ENCODE peak calls at places on chromosomes 2 and 18, in four cellular contexts. One of them, this sample, is unnamed.

GRCh38 chr2:26846334-26846863 is 1.5 kb upstream of the DPYSL5 start:
- DNase-seq in GM18507: peak; percentile 57
- DNase-seq in HEK293T: peak; percentile 80
- DNase-seq in activated CD4-positive, alpha-beta T cell treated with anti-CD3 and anti-CD28 coated beads, Interleukin-2, amount 50 U/mL, for 48 hours: peak; percentile 72
- DNase-seq in this sample: peak; percentile 69

GRCh38 chr2:113996826-113997599 is 107.1 kb downstream of the ACTR3 start:
- DNase-seq in HEK293T: no peak
- DNase-seq in activated CD4-positive, alpha-beta T cell treated with anti-CD3 and anti-CD28 coated beads, Interleukin-2, amount 50 U/mL, for 48 hours: no peak
- DNase-seq in GM18507: no peak
- DNase-seq in this sample: no peak

GRCh38 chr2:55804535-55804934 is 110.9 kb upstream of the PNPT1 start:
- DNase-seq in HEK293T: no peak
- DNase-seq in GM18507: no peak
- DNase-seq in activated CD4-positive, alpha-beta T cell treated with anti-CD3 and anti-CD28 coated beads, Interleukin-2, amount 50 U/mL, for 48 hours: no peak
- DNase-seq in this sample: no peak

GRCh38 chr2:154758871-154759270 is 60.4 kb downstream of the KCNJ3 start:
- DNase-seq in GM18507: no peak
- DNase-seq in activated CD4-positive, alpha-beta T cell treated with anti-CD3 and anti-CD28 coated beads, Interleukin-2, amount 50 U/mL, for 48 hours: no peak
- DNase-seq in HEK293T: no peak
- DNase-seq in this sample: no peak

GRCh38 chr2:61396005-61396404 is 74.9 kb downstream of the USP34 start:
- DNase-seq in HEK293T: no peak
- DNase-seq in GM18507: no peak
- DNase-seq in activated CD4-positive, alpha-beta T cell treated with anti-CD3 and anti-CD28 coated beads, Interleukin-2, amount 50 U/mL, for 48 hours: no peak
- DNase-seq in this sample: no peak

GRCh38 chr2:138711812-138712211 is 68.4 kb downstream of the NXPH2 start:
- DNase-seq in activated CD4-positive, alpha-beta T cell treated with anti-CD3 and anti-CD28 coated beads, Interleukin-2, amount 50 U/mL, for 48 hours: no peak
- DNase-seq in GM18507: no peak
- DNase-seq in HEK293T: no peak
- DNase-seq in this sample: no peak

GRCh38 chr2:69100220-69100723 is 87.3 kb downstream of the ANTXR1 start:
- DNase-seq in GM18507: no peak
- DNase-seq in activated CD4-positive, alpha-beta T cell treated with anti-CD3 and anti-CD28 coated beads, Interleukin-2, amount 50 U/mL, for 48 hours: no peak
- DNase-seq in HEK293T: no peak
- DNase-seq in this sample: no peak

GRCh38 chr18:48656176-48656575 is 117.3 kb downstream of the CTIF start:
- DNase-seq in GM18507: no peak
- DNase-seq in HEK293T: no peak
- DNase-seq in activated CD4-positive, alpha-beta T cell treated with anti-CD3 and anti-CD28 coated beads, Interleukin-2, amount 50 U/mL, for 48 hours: no peak
- DNase-seq in this sample: no peak

GRCh38 chr18:80202264-80202998 is 44.9 kb downstream of the PARD6G start:
- DNase-seq in HEK293T: no peak
- DNase-seq in GM18507: no peak
- DNase-seq in activated CD4-positive, alpha-beta T cell treated with anti-CD3 and anti-CD28 coated beads, Interleukin-2, amount 50 U/mL, for 48 hours: peak; percentile 62
- DNase-seq in this sample: peak; percentile 33

GRCh38 chr2:48471048-48471474 is 58.9 kb upstream of the STON1 start:
- DNase-seq in HEK293T: peak; percentile 41
- DNase-seq in activated CD4-positive, alpha-beta T cell treated with anti-CD3 and anti-CD28 coated beads, Interleukin-2, amount 50 U/mL, for 48 hours: no peak
- DNase-seq in GM18507: no peak
- DNase-seq in this sample: no peak

GRCh38 chr2:237167038-237167437 is 81.3 kb downstream of the COPS8 start:
- DNase-seq in GM18507: no peak
- DNase-seq in activated CD4-positive, alpha-beta T cell treated with anti-CD3 and anti-CD28 coated beads, Interleukin-2, amount 50 U/mL, for 48 hours: no peak
- DNase-seq in HEK293T: no peak
- DNase-seq in this sample: no peak

GRCh38 chr2:128605421-128605820 is 286.8 kb upstream of the HS6ST1 start:
- DNase-seq in activated CD4-positive, alpha-beta T cell treated with anti-CD3 and anti-CD28 coated beads, Interleukin-2, amount 50 U/mL, for 48 hours: no peak
- DNase-seq in GM18507: no peak
- DNase-seq in HEK293T: no peak
- DNase-seq in this sample: no peak

GRCh38 chr2:219490600-219491130 is 8.0 kb upstream of the GMPPA start:
- DNase-seq in GM18507: no peak
- DNase-seq in activated CD4-positive, alpha-beta T cell treated with anti-CD3 and anti-CD28 coated beads, Interleukin-2, amount 50 U/mL, for 48 hours: no peak
- DNase-seq in HEK293T: no peak
- DNase-seq in this sample: no peak

GRCh38 chr18:48779462-48779861 is 171.3 kb downstream of the SMAD7 start:
- DNase-seq in activated CD4-positive, alpha-beta T cell treated with anti-CD3 and anti-CD28 coated beads, Interleukin-2, amount 50 U/mL, for 48 hours: no peak
- DNase-seq in GM18507: no peak
- DNase-seq in HEK293T: no peak
- DNase-seq in this sample: no peak

GRCh38 chr18:11104307-11104706 is 45.1 kb downstream of the PIEZO2 start:
- DNase-seq in activated CD4-positive, alpha-beta T cell treated with anti-CD3 and anti-CD28 coated beads, Interleukin-2, amount 50 U/mL, for 48 hours: no peak
- DNase-seq in HEK293T: no peak
- DNase-seq in GM18507: no peak
- DNase-seq in this sample: no peak

This sample was measured in stimulated activated naive CD8-positive, alpha-beta T cell treated with anti-CD3 and anti-CD28 coated beads, Interleukin-15, amount 100 ng/mL, for 72 hours.